ENCODE peak calls at places on chromosomes 13 and 19, in nine cellular contexts. T is thoracic aorta; D is T-helper 1 cell; V is heart left ventricle; R is occipital lobe; L is activated CD4-positive, alpha-beta T cell treated with anti-CD3 and anti-CD28 coated beads for 48 hours; P is fibroblast of lung; H is mesothelial cell of epicardium; U is DMS79 treated with DMSO at 0.1 percent for 48 hours. J is an unnamed sample.

GRCh38 chr13:99725644-99726043 is 224.4 kb downstream of the TM9SF2 start:
- DNase-seq in U (no peak), D (no peak), L (no peak), H (no peak), R (no peak), V (no peak), P (no peak), T (no peak), J (no peak)

GRCh38 chr13:106297283-106297682 is 238.2 kb downstream of the EFNB2 start:
- DNase-seq in R (no peak), P (no peak), L (no peak), U (no peak), T (no peak), H (no peak), D (no peak), V (no peak), J (no peak)

GRCh38 chr13:100130092-100130491 is 41.2 kb downstream of the PCCA start:
- DNase-seq in R (peak), D (no peak), P (no peak), T (no peak), V (no peak), L (no peak), U (no peak), H (no peak), J (peak)

GRCh38 chr19:38843175-38843758 is 6.5 kb downstream of the HNRNPL start:
- DNase-seq in T (no peak), L (no peak), D (no peak), U (no peak), H (no peak), R (no peak), V (peak), P (no peak), J (no peak)

GRCh38 chr19:31548941-31549340 is 199.7 kb upstream of the TSHZ3 start:
- DNase-seq in H (no peak), V (no peak), D (no peak), R (no peak), T (no peak), P (peak), U (no peak), L (peak), J (peak)

GRCh38 chr13:111584101-111584500 is 263.7 kb downstream of the TEX29 start:
- DNase-seq in R (no peak), T (no peak), V (no peak), U (no peak), D (no peak), L (no peak), P (no peak), H (no peak), J (no peak)

GRCh38 chr19:2806736-2807378 is 12.8 kb upstream of the ZNF554 start:
- DNase-seq in U (no peak), R (no peak), T (no peak), H (no peak), V (peak), D (no peak), P (no peak), L (no peak), J (no peak)

GRCh38 chr13:113119166-113119821 is 3.3 kb upstream of the F10 start:
- DNase-seq in T (no peak), V (no peak), R (no peak), P (no peak), L (no peak), D (no peak), U (no peak), H (no peak), J (no peak)

GRCh38 chr19:44722131-44723121 is 23.5 kb downstream of the CEACAM16 start:
- DNase-seq in L (no peak), R (no peak), V (no peak), U (no peak), P (no peak), D (peak), H (no peak), T (no peak), J (no peak)

GRCh38 chr19:50500753-50501151 is 10.2 kb downstream of the JOSD2 start:
- DNase-seq in H (no peak), P (no peak), T (no peak), U (no peak), D (no peak), L (no peak), V (peak), R (no peak), J (no peak)

GRCh38 chr19:28468701-28469459 is 744.1 kb downstream of the UQCRFS1 start:
- DNase-seq in H (no peak), D (no peak), V (no peak), R (no peak), U (no peak), P (no peak), L (peak), T (no peak), J (peak)

GRCh38 chr19:5706876-5707573 is 12.9 kb downstream of the LONP1 start:
- DNase-seq in H (no peak), T (no peak), U (no peak), L (no peak), V (no peak), P (no peak), R (no peak), D (no peak), J (no peak)

GRCh38 chr13:61531383-61532065 is 115.9 kb upstream of the PCDH20 start:
- DNase-seq in P (no peak), H (no peak), D (no peak), V (no peak), R (no peak), L (no peak), U (no peak), T (no peak), J (no peak)

J was measured in MG63.